ENCODE peak calls at places on chromosomes 1 and 21, in six cellular contexts. D, X, W, J, N and Y are unnamed samples.

GRCh38 chr1:95042286-95042685 is 30.5 kb downstream of the ALG14 start:
- DNase-seq in X (peak), N (no peak), D (no peak), J (peak), W (no peak), Y (no peak)

GRCh38 chr21:29697555-29698193 is 242.1 kb downstream of the GRIK1 start:
- DNase-seq in J (no peak), D (no peak), W (peak), N (no peak), X (peak), Y (no peak)

GRCh38 chr1:99751877-99752504 is 14.4 kb downstream of the FRRS1 start:
- DNase-seq in X (no peak), W (no peak), N (no peak), D (no peak), J (no peak), Y (no peak)

GRCh38 chr1:183954496-183954895 is 83.0 kb downstream of the COLGALT2 start:
- DNase-seq in X (no peak), D (no peak), N (no peak), W (no peak), J (no peak), Y (no peak)

GRCh38 chr1:9066945-9067807 is 2.3 kb downstream of the SLC2A5 start:
- DNase-seq in J (peak), W (no peak), N (no peak), D (no peak), X (peak), Y (peak)

GRCh38 chr1:93442276-93442675 is 5.6 kb upstream of the FNBP1L start:
- DNase-seq in X (no peak), J (no peak), D (peak), W (no peak), N (no peak), Y (peak)

GRCh38 chr1:187689137-187689536 is 860.4 kb downstream of the PLA2G4A start:
- DNase-seq in N (no peak), W (no peak), D (no peak), J (no peak), X (peak), Y (no peak)

GRCh38 chr21:35095859-35096291 is 46.8 kb upstream of the RUNX1 start:
- DNase-seq in D (no peak), X (peak), J (no peak), N (no peak), W (no peak), Y (no peak)

GRCh38 chr21:37437376-37438080 is 71.0 kb downstream of the DYRK1A start:
- DNase-seq in D (no peak), N (no peak), W (no peak), J (no peak), X (no peak), Y (no peak)